ENCODE peak calls at places on chromosomes 5 and 9, in seven cellular contexts. One of them, this sample, is unnamed.

GRCh38 chr5:74468421-74468820 is 172.1 kb downstream of the ENC1 start:
- DNase-seq in transverse colon: no peak
- DNase-seq in GM12878: no peak
- DNase-seq in stomach: no peak
- DNase-seq in HepG2: no peak
- DNase-seq in K562: no peak
- DNase-seq in H1: no peak
- DNase-seq in this sample: no peak

GRCh38 chr5:111942661-111943401 is 185.8 kb upstream of the NREP start:
- DNase-seq in HepG2: no peak
- DNase-seq in GM12878: no peak
- DNase-seq in K562: no peak
- DNase-seq in H1: no peak
- DNase-seq in stomach: no peak
- DNase-seq in transverse colon: no peak
- DNase-seq in this sample: no peak

GRCh38 chr5:65483474-65484346 is 2.0 kb upstream of the ADAMTS6 start:
- DNase-seq in stomach: no peak
- DNase-seq in GM12878: peak
- DNase-seq in HepG2: peak
- DNase-seq in K562: peak
- DNase-seq in transverse colon: no peak
- DNase-seq in H1: no peak
- DNase-seq in this sample: no peak

GRCh38 chr9:138105123-138105415 is 227.5 kb downstream of the CACNA1B start:
- DNase-seq in GM12878: no peak
- DNase-seq in K562: no peak
- DNase-seq in H1: no peak
- DNase-seq in HepG2: no peak
- DNase-seq in stomach: no peak
- DNase-seq in transverse colon: no peak
- DNase-seq in this sample: no peak

GRCh38 chr5:142671801-142672200 is 14.1 kb downstream of the FGF1 start:
- DNase-seq in transverse colon: no peak
- DNase-seq in stomach: no peak
- DNase-seq in GM12878: no peak
- DNase-seq in HepG2: no peak
- DNase-seq in K562: no peak
- DNase-seq in H1: no peak
- DNase-seq in this sample: no peak

GRCh38 chr5:149038336-149039075 is 24.4 kb downstream of the SH3TC2 start:
- DNase-seq in GM12878: no peak
- DNase-seq in K562: no peak
- DNase-seq in H1: no peak
- DNase-seq in HepG2: no peak
- DNase-seq in transverse colon: no peak
- DNase-seq in stomach: no peak
- DNase-seq in this sample: no peak

GRCh38 chr9:77883846-77884771 is 147.5 kb downstream of the GNAQ start:
- DNase-seq in H1: peak
- DNase-seq in GM12878: no peak
- DNase-seq in stomach: no peak
- DNase-seq in HepG2: no peak
- DNase-seq in transverse colon: no peak
- DNase-seq in K562: no peak
- DNase-seq in this sample: no peak

GRCh38 chr5:179382486-179382885 is 37.2 kb upstream of the ADAMTS2 start:
- DNase-seq in stomach: no peak
- DNase-seq in K562: no peak
- DNase-seq in transverse colon: no peak
- DNase-seq in GM12878: no peak
- DNase-seq in HepG2: no peak
- DNase-seq in H1: no peak
- DNase-seq in this sample: peak

GRCh38 chr5:73617510-73618279 is 8.3 kb upstream of the ARHGEF28 start:
- DNase-seq in transverse colon: no peak
- DNase-seq in K562: no peak
- DNase-seq in stomach: peak
- DNase-seq in H1: no peak
- DNase-seq in GM12878: no peak
- DNase-seq in HepG2: no peak
- DNase-seq in this sample: no peak

GRCh38 chr5:94544784-94545318 is 73.6 kb downstream of the KIAA0825 start:
- DNase-seq in H1: no peak
- DNase-seq in K562: no peak
- DNase-seq in stomach: no peak
- DNase-seq in GM12878: no peak
- DNase-seq in HepG2: no peak
- DNase-seq in transverse colon: no peak
- DNase-seq in this sample: no peak

GRCh38 chr9:75448281-75448680 is 360.0 kb downstream of the OSTF1 start:
- DNase-seq in K562: no peak
- DNase-seq in HepG2: no peak
- DNase-seq in transverse colon: peak
- DNase-seq in stomach: no peak
- DNase-seq in GM12878: no peak
- DNase-seq in H1: no peak
- DNase-seq in this sample: no peak

GRCh38 chr5:1061916-1062315 is 49.9 kb downstream of the SLC12A7 start:
- DNase-seq in transverse colon: no peak
- DNase-seq in K562: no peak
- DNase-seq in HepG2: no peak
- DNase-seq in H1: no peak
- DNase-seq in GM12878: no peak
- DNase-seq in stomach: no peak
- DNase-seq in this sample: no peak

GRCh38 chr5:178356459-178356872 is 123.9 kb upstream of the PHYKPL start:
- DNase-seq in H1: no peak
- DNase-seq in HepG2: no peak
- DNase-seq in transverse colon: no peak
- DNase-seq in GM12878: no peak
- DNase-seq in K562: no peak
- DNase-seq in stomach: peak
- DNase-seq in this sample: no peak

GRCh38 chr5:74940782-74941363 is 74.7 kb upstream of the FAM169A start:
- DNase-seq in GM12878: no peak
- DNase-seq in K562: no peak
- DNase-seq in stomach: no peak
- DNase-seq in transverse colon: no peak
- DNase-seq in HepG2: no peak
- DNase-seq in H1: no peak
- DNase-seq in this sample: no peak

GRCh38 chr5:179887802-179888201 is 19.9 kb downstream of the TBC1D9B start:
- DNase-seq in transverse colon: no peak
- DNase-seq in HepG2: no peak
- DNase-seq in K562: no peak
- DNase-seq in stomach: no peak
- DNase-seq in H1: no peak
- DNase-seq in GM12878: no peak
- DNase-seq in this sample: no peak

GRCh38 chr9:91786132-91786896 is 163.7 kb downstream of the ROR2 start:
- DNase-seq in stomach: no peak
- DNase-seq in transverse colon: no peak
- DNase-seq in K562: peak
- DNase-seq in H1: no peak
- DNase-seq in HepG2: no peak
- DNase-seq in GM12878: no peak
- DNase-seq in this sample: peak
- TF ChIP-seq POLR2A in stomach: no peak
- TF ChIP-seq POLR2A in transverse colon: no peak
- TF ChIP-seq POLR2A in K562: no peak
- TF ChIP-seq POLR2A in H1: no peak
- TF ChIP-seq POLR2A in HepG2: no peak
- TF ChIP-seq POLR2A in GM12878: no peak
- TF ChIP-seq POLR2A in this sample: no peak

GRCh38 chr5:72224946-72225427 is 95.1 kb downstream of the MRPS27 start:
- DNase-seq in stomach: no peak
- DNase-seq in H1: no peak
- DNase-seq in transverse colon: no peak
- DNase-seq in HepG2: no peak
- DNase-seq in GM12878: no peak
- DNase-seq in K562: no peak
- DNase-seq in this sample: no peak

GRCh38 chr5:72221099-72221498 is 98.9 kb downstream of the MRPS27 start:
- DNase-seq in GM12878: no peak
- DNase-seq in H1: no peak
- DNase-seq in K562: no peak
- DNase-seq in transverse colon: no peak
- DNase-seq in HepG2: no peak
- DNase-seq in stomach: no peak
- DNase-seq in this sample: no peak

GRCh38 chr5:72222521-72222920 is 97.5 kb downstream of the MRPS27 start:
- DNase-seq in HepG2: no peak
- DNase-seq in K562: no peak
- DNase-seq in GM12878: no peak
- DNase-seq in H1: no peak
- DNase-seq in transverse colon: no peak
- DNase-seq in stomach: no peak
- DNase-seq in this sample: no peak

GRCh38 chr5:72226950-72227349 is 93.1 kb downstream of the MRPS27 start:
- DNase-seq in K562: peak
- DNase-seq in transverse colon: no peak
- DNase-seq in GM12878: no peak
- DNase-seq in H1: no peak
- DNase-seq in HepG2: no peak
- DNase-seq in stomach: no peak
- DNase-seq in this sample: no peak

DNA sequence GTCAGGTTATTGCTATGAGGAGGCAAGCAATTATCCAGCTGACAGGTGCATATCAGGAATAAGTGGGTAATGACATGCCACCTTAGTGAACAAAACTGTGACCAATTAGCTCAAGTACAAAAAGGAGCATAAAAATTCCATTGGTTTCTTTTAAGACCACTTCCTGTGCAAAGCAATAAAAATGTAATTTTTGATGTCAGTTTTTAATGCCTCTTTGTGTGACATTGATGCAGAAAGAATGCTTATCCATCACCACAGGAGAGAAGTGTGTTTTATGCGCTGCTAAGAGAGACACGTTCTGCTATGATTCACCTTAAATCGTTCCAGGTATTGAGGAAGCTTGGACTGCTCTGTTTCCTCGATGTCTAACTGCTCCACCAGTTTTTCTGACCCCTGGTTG is 96.7 kb downstream of the MRPS27 start:
- DNase-seq in H1: no peak
- DNase-seq in stomach: no peak
- DNase-seq in HepG2: no peak
- DNase-seq in GM12878: no peak
- DNase-seq in transverse colon: no peak
- DNase-seq in K562: no peak
- DNase-seq in this sample: no peak
- TF ChIP-seq POLR2AphosphoS5 in H1: no peak
- TF ChIP-seq POLR2AphosphoS5 in stomach: no peak
- TF ChIP-seq POLR2AphosphoS5 in HepG2: no peak
- TF ChIP-seq POLR2AphosphoS5 in GM12878: no peak
- TF ChIP-seq POLR2AphosphoS5 in transverse colon: no peak
- TF ChIP-seq POLR2AphosphoS5 in K562: no peak
- TF ChIP-seq POLR2AphosphoS5 in this sample: no peak

DNA sequence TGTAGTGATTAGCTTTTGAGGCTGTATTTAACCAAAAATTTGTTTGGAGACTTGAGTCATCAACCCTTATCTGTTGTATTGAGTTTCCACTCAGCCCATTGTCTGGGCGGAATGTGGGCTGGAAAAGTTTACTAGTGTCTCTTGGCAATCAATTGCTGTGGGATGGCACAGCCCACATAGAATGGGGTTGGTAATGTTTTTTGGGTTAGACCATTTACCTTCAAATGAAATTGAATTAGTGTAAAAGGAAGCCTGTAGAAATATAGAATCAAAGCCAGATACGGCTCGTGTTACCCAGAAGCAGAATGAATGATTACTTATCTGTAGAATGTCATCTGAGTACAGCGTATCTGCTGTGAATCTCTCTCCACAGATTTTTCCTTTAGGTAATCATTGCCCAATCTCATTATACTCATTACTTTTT is 142.9 kb downstream of the AOPEP start:
- DNase-seq in stomach: no peak
- DNase-seq in GM12878: no peak
- DNase-seq in H1: no peak
- DNase-seq in K562: no peak
- DNase-seq in HepG2: no peak
- DNase-seq in transverse colon: no peak
- DNase-seq in this sample: no peak
- TF ChIP-seq EP300 in stomach: no peak
- TF ChIP-seq EP300 in GM12878: no peak
- TF ChIP-seq EP300 in H1: no peak
- TF ChIP-seq EP300 in K562: no peak
- TF ChIP-seq EP300 in HepG2: no peak
- TF ChIP-seq EP300 in transverse colon: no peak
- TF ChIP-seq EP300 in this sample: no peak

GRCh38 chr9:129078691-129079503 is 2.0 kb upstream of the DOLPP1 start:
- DNase-seq in stomach: no peak
- DNase-seq in HepG2: peak
- DNase-seq in GM12878: no peak
- DNase-seq in K562: no peak
- DNase-seq in H1: no peak
- DNase-seq in transverse colon: peak
- DNase-seq in this sample: no peak

GRCh38 chr9:129079829-129080228 is 1.1 kb upstream of the DOLPP1 start:
- DNase-seq in H1: no peak
- DNase-seq in stomach: no peak
- DNase-seq in transverse colon: no peak
- DNase-seq in HepG2: no peak
- DNase-seq in K562: no peak
- DNase-seq in GM12878: no peak
- DNase-seq in this sample: no peak

GRCh38 chr9:129080312-129080607 is 651 bp upstream of the DOLPP1 start:
- DNase-seq in transverse colon: no peak
- DNase-seq in stomach: no peak
- DNase-seq in GM12878: no peak
- DNase-seq in H1: no peak
- DNase-seq in HepG2: no peak
- DNase-seq in K562: no peak
- DNase-seq in this sample: no peak

GRCh38 chr9:129081388-129081889 is 528 bp downstream of the DOLPP1 start:
- DNase-seq in GM12878: peak
- DNase-seq in transverse colon: no peak
- DNase-seq in stomach: no peak
- DNase-seq in H1: no peak
- DNase-seq in HepG2: no peak
- DNase-seq in K562: no peak
- DNase-seq in this sample: no peak

GRCh38 chr9:129080608-129081387 is at the start of gene DOLPP1:
- DNase-seq in transverse colon: peak
- DNase-seq in K562: peak
- DNase-seq in GM12878: peak
- DNase-seq in HepG2: peak
- DNase-seq in H1: peak
- DNase-seq in stomach: peak
- DNase-seq in this sample: peak
- TF ChIP-seq POLR2A in transverse colon: peak
- TF ChIP-seq POLR2A in K562: peak
- TF ChIP-seq POLR2A in GM12878: peak
- TF ChIP-seq POLR2A in HepG2: peak
- TF ChIP-seq POLR2A in H1: no peak
- TF ChIP-seq POLR2A in stomach: no peak
- TF ChIP-seq POLR2A in this sample: peak

GRCh38 chr9:96249746-96250145 is 52.2 kb downstream of the HSD17B3 start:
- DNase-seq in stomach: no peak
- DNase-seq in HepG2: no peak
- DNase-seq in K562: no peak
- DNase-seq in transverse colon: no peak
- DNase-seq in GM12878: no peak
- DNase-seq in H1: no peak
- DNase-seq in this sample: no peak
- TF ChIP-seq POLR2AphosphoS5 in stomach: no peak
- TF ChIP-seq POLR2AphosphoS5 in HepG2: no peak
- TF ChIP-seq POLR2AphosphoS5 in K562: no peak
- TF ChIP-seq POLR2AphosphoS5 in transverse colon: no peak
- TF ChIP-seq POLR2AphosphoS5 in GM12878: no peak
- TF ChIP-seq POLR2AphosphoS5 in H1: no peak
- TF ChIP-seq POLR2AphosphoS5 in this sample: no peak